ENCODE peak calls at places on chromosomes 5 and 9, in five cellular contexts. One of them, this sample, is unnamed.

GRCh38 chr5:96113170-96113939 is 151.7 kb upstream of the ELL2 start:
- DNase-seq in activated T-cell treated with anti-CD3 and anti-CD28 coated beads, Interleukin-2, amount 50 U/mL, for 24 hours: no peak
- DNase-seq in memory B cell: no peak
- DNase-seq in ecto neural progenitor cell: no peak
- DNase-seq in cardiac fibroblast: no peak
- DNase-seq in this sample: no peak

GRCh38 chr5:110159202-110159601 is 469.5 kb downstream of the MAN2A1 start:
- DNase-seq in memory B cell: no peak
- DNase-seq in ecto neural progenitor cell: no peak
- DNase-seq in activated T-cell treated with anti-CD3 and anti-CD28 coated beads, Interleukin-2, amount 50 U/mL, for 24 hours: no peak
- DNase-seq in cardiac fibroblast: peak
- DNase-seq in this sample: no peak

GRCh38 chr9:89802809-89803355 is 198.1 kb downstream of the GADD45G start:
- DNase-seq in memory B cell: no peak
- DNase-seq in ecto neural progenitor cell: no peak
- DNase-seq in cardiac fibroblast: peak
- DNase-seq in activated T-cell treated with anti-CD3 and anti-CD28 coated beads, Interleukin-2, amount 50 U/mL, for 24 hours: no peak
- DNase-seq in this sample: no peak

GRCh38 chr5:158807-159447 is 32.4 kb upstream of the LRRC14B start:
- DNase-seq in cardiac fibroblast: no peak
- DNase-seq in activated T-cell treated with anti-CD3 and anti-CD28 coated beads, Interleukin-2, amount 50 U/mL, for 24 hours: no peak
- DNase-seq in memory B cell: no peak
- DNase-seq in ecto neural progenitor cell: no peak
- DNase-seq in this sample: no peak

GRCh38 chr5:170625221-170626165 is 121.7 kb downstream of the KCNIP1 start:
- DNase-seq in memory B cell: no peak
- DNase-seq in ecto neural progenitor cell: no peak
- DNase-seq in cardiac fibroblast: no peak
- DNase-seq in activated T-cell treated with anti-CD3 and anti-CD28 coated beads, Interleukin-2, amount 50 U/mL, for 24 hours: no peak
- DNase-seq in this sample: no peak

GRCh38 chr5:103243665-103244064 is 14.9 kb upstream of the MACIR start:
- DNase-seq in memory B cell: no peak
- DNase-seq in ecto neural progenitor cell: no peak
- DNase-seq in activated T-cell treated with anti-CD3 and anti-CD28 coated beads, Interleukin-2, amount 50 U/mL, for 24 hours: no peak
- DNase-seq in cardiac fibroblast: peak
- DNase-seq in this sample: no peak

GRCh38 chr9:77898864-77899263 is 132.7 kb downstream of the GNAQ start:
- DNase-seq in ecto neural progenitor cell: no peak
- DNase-seq in cardiac fibroblast: no peak
- DNase-seq in activated T-cell treated with anti-CD3 and anti-CD28 coated beads, Interleukin-2, amount 50 U/mL, for 24 hours: no peak
- DNase-seq in memory B cell: no peak
- DNase-seq in this sample: no peak

GRCh38 chr5:150595466-150596031 is 44.9 kb upstream of the SYNPO start:
- DNase-seq in ecto neural progenitor cell: no peak
- DNase-seq in cardiac fibroblast: peak
- DNase-seq in memory B cell: no peak
- DNase-seq in activated T-cell treated with anti-CD3 and anti-CD28 coated beads, Interleukin-2, amount 50 U/mL, for 24 hours: no peak
- DNase-seq in this sample: no peak

GRCh38 chr5:119411291-119411934 is 40.9 kb upstream of the HSD17B4 start:
- DNase-seq in cardiac fibroblast: peak
- DNase-seq in ecto neural progenitor cell: no peak
- DNase-seq in memory B cell: no peak
- DNase-seq in activated T-cell treated with anti-CD3 and anti-CD28 coated beads, Interleukin-2, amount 50 U/mL, for 24 hours: no peak
- DNase-seq in this sample: no peak

GRCh38 chr5:30279237-30279636 is 914.2 kb upstream of the CDH6 start:
- DNase-seq in activated T-cell treated with anti-CD3 and anti-CD28 coated beads, Interleukin-2, amount 50 U/mL, for 24 hours: no peak
- DNase-seq in ecto neural progenitor cell: no peak
- DNase-seq in cardiac fibroblast: peak
- DNase-seq in memory B cell: no peak
- DNase-seq in this sample: no peak

GRCh38 chr5:1796371-1797108 is 3.1 kb downstream of the MRPL36 start:
- DNase-seq in activated T-cell treated with anti-CD3 and anti-CD28 coated beads, Interleukin-2, amount 50 U/mL, for 24 hours: no peak
- DNase-seq in memory B cell: no peak
- DNase-seq in cardiac fibroblast: no peak
- DNase-seq in ecto neural progenitor cell: no peak
- DNase-seq in this sample: no peak

GRCh38 chr5:160181965-160182622 is 47.2 kb upstream of the FABP6 start:
- DNase-seq in cardiac fibroblast: no peak
- DNase-seq in memory B cell: no peak
- DNase-seq in ecto neural progenitor cell: no peak
- DNase-seq in activated T-cell treated with anti-CD3 and anti-CD28 coated beads, Interleukin-2, amount 50 U/mL, for 24 hours: no peak
- DNase-seq in this sample: no peak

GRCh38 chr9:129607026-129607397 is 13.9 kb downstream of the C9orf50 start:
- DNase-seq in activated T-cell treated with anti-CD3 and anti-CD28 coated beads, Interleukin-2, amount 50 U/mL, for 24 hours: no peak
- DNase-seq in cardiac fibroblast: no peak
- DNase-seq in memory B cell: no peak
- DNase-seq in ecto neural progenitor cell: no peak
- DNase-seq in this sample: no peak

GRCh38 chr9:88816141-88816540 is 175.1 kb upstream of the S1PR3 start:
- DNase-seq in ecto neural progenitor cell: no peak
- DNase-seq in cardiac fibroblast: no peak
- DNase-seq in memory B cell: no peak
- DNase-seq in activated T-cell treated with anti-CD3 and anti-CD28 coated beads, Interleukin-2, amount 50 U/mL, for 24 hours: no peak
- DNase-seq in this sample: no peak

GRCh38 chr9:87267251-87267679 is 230.4 kb upstream of the DAPK1 start:
- DNase-seq in ecto neural progenitor cell: no peak
- DNase-seq in cardiac fibroblast: peak
- DNase-seq in activated T-cell treated with anti-CD3 and anti-CD28 coated beads, Interleukin-2, amount 50 U/mL, for 24 hours: no peak
- DNase-seq in memory B cell: no peak
- DNase-seq in this sample: no peak

GRCh38 chr9:99377790-99378775 is 156.0 kb downstream of the SEC61B start:
- DNase-seq in activated T-cell treated with anti-CD3 and anti-CD28 coated beads, Interleukin-2, amount 50 U/mL, for 24 hours: no peak
- DNase-seq in memory B cell: no peak
- DNase-seq in ecto neural progenitor cell: no peak
- DNase-seq in cardiac fibroblast: no peak
- DNase-seq in this sample: no peak

GRCh38 chr9:107282268-107282667 is 811 bp upstream of the RAD23B start:
- DNase-seq in ecto neural progenitor cell: no peak
- DNase-seq in memory B cell: no peak
- DNase-seq in cardiac fibroblast: no peak
- DNase-seq in activated T-cell treated with anti-CD3 and anti-CD28 coated beads, Interleukin-2, amount 50 U/mL, for 24 hours: no peak
- DNase-seq in this sample: no peak

GRCh38 chr9:122197334-122197872 is 31.4 kb downstream of the LHX6 start:
- DNase-seq in ecto neural progenitor cell: no peak
- DNase-seq in memory B cell: no peak
- DNase-seq in activated T-cell treated with anti-CD3 and anti-CD28 coated beads, Interleukin-2, amount 50 U/mL, for 24 hours: no peak
- DNase-seq in cardiac fibroblast: no peak
- DNase-seq in this sample: no peak

GRCh38 chr5:44321176-44321575 is 68.0 kb downstream of the FGF10 start:
- DNase-seq in ecto neural progenitor cell: no peak
- DNase-seq in cardiac fibroblast: no peak
- DNase-seq in memory B cell: no peak
- DNase-seq in activated T-cell treated with anti-CD3 and anti-CD28 coated beads, Interleukin-2, amount 50 U/mL, for 24 hours: no peak
- DNase-seq in this sample: no peak

GRCh38 chr5:9954869-9955268 is 294.8 kb downstream of the ATPSCKMT start:
- DNase-seq in ecto neural progenitor cell: no peak
- DNase-seq in cardiac fibroblast: no peak
- DNase-seq in activated T-cell treated with anti-CD3 and anti-CD28 coated beads, Interleukin-2, amount 50 U/mL, for 24 hours: no peak
- DNase-seq in memory B cell: no peak
- DNase-seq in this sample: no peak

GRCh38 chr5:68033961-68034581 is 181.5 kb upstream of the PIK3R1 start:
- DNase-seq in activated T-cell treated with anti-CD3 and anti-CD28 coated beads, Interleukin-2, amount 50 U/mL, for 24 hours: no peak
- DNase-seq in cardiac fibroblast: peak
- DNase-seq in ecto neural progenitor cell: no peak
- DNase-seq in memory B cell: no peak
- DNase-seq in this sample: no peak

GRCh38 chr9:108815156-108815555 is 40.6 kb downstream of the ACTL7B start:
- DNase-seq in cardiac fibroblast: no peak
- DNase-seq in ecto neural progenitor cell: no peak
- DNase-seq in activated T-cell treated with anti-CD3 and anti-CD28 coated beads, Interleukin-2, amount 50 U/mL, for 24 hours: no peak
- DNase-seq in memory B cell: no peak
- DNase-seq in this sample: no peak

GRCh38 chr5:32842798-32843531 is 131.8 kb downstream of the NPR3 start:
- DNase-seq in cardiac fibroblast: no peak
- DNase-seq in memory B cell: no peak
- DNase-seq in activated T-cell treated with anti-CD3 and anti-CD28 coated beads, Interleukin-2, amount 50 U/mL, for 24 hours: no peak
- DNase-seq in ecto neural progenitor cell: no peak
- DNase-seq in this sample: no peak

GRCh38 chr5:8012131-8012977 is 143.4 kb downstream of the MTRR start:
- DNase-seq in ecto neural progenitor cell: no peak
- DNase-seq in activated T-cell treated with anti-CD3 and anti-CD28 coated beads, Interleukin-2, amount 50 U/mL, for 24 hours: no peak
- DNase-seq in cardiac fibroblast: no peak
- DNase-seq in memory B cell: no peak
- DNase-seq in this sample: no peak

This sample was measured in naive B cell.